ENCODE peak calls at places on chromosomes 13 and 19, in four cellular contexts. C, R, L and B are unnamed samples.

GRCh38 chr19:16520074-16520973 is 21.9 kb downstream of the CHERP start:
- DNase-seq in C (no peak), L (no peak), R (no peak), B (no peak)

GRCh38 chr13:89454736-89455135 is 1783.6 kb downstream of the SLITRK5 start:
- DNase-seq in L (no peak), R (no peak), C (no peak), B (no peak)

GRCh38 chr19:49106648-49107135 is 7.5 kb upstream of the LIN7B start:
- DNase-seq in L (peak), R (peak), C (peak), B (peak)

GRCh38 chr19:4896372-4896771 is 6.3 kb downstream of the ARRDC5 start:
- DNase-seq in C (peak), R (no peak), L (no peak), B (no peak)

GRCh38 chr13:46129124-46129523 is 24.3 kb upstream of the CPB2 start:
- DNase-seq in L (no peak), C (no peak), R (no peak), B (no peak)

GRCh38 chr13:47039106-47039505 is 142.3 kb upstream of the HTR2A start:
- DNase-seq in R (no peak), L (no peak), C (no peak), B (no peak)

GRCh38 chr19:18674616-18675015 is 8.9 kb upstream of the CRTC1 start:
- DNase-seq in L (no peak), C (no peak), R (no peak), B (no peak)

GRCh38 chr19:34500656-34501120 is 19.1 kb downstream of the WTIP start:
- DNase-seq in C (no peak), L (no peak), R (no peak), B (no peak)

GRCh38 chr13:111937763-111938375 is 129.1 kb upstream of the SOX1 start:
- DNase-seq in R (no peak), C (no peak), L (no peak), B (no peak)

GRCh38 chr13:89238496-89238895 is 1567.3 kb downstream of the SLITRK5 start:
- DNase-seq in L (no peak), C (no peak), R (no peak), B (no peak)

DNA sequence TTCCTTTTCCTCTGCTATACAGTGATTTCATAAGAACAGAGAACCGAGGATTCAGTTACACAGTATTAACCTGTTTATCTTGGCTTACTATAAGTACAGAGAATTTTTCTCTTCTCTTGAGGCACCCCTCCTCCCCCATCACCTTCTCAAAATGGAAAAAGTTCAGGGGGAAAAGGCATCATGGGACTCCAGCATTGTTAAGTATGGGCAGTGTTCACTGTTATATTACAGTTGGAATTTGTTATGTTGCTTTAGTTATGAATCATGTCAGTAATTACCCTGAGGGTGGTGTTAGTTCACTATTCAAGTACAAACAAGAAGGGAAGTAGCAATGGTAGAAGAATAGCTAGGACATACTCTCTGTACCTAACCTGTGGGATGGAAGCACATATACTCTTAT is 12.1 kb downstream of the LPAR6 start:
- DNase-seq in C (no peak), L (no peak), R (no peak), B (no peak)
- TF ChIP-seq CTCF in C (no peak), L (no peak), R (no peak), B (no peak)

GRCh38 chr19:6733338-6734095 is 3.9 kb downstream of the GPR108 start:
- DNase-seq in R (no peak), C (no peak), L (peak), B (no peak)
- TF ChIP-seq CTCF in R (peak), C (no peak), L (no peak), B (peak)

DNA sequence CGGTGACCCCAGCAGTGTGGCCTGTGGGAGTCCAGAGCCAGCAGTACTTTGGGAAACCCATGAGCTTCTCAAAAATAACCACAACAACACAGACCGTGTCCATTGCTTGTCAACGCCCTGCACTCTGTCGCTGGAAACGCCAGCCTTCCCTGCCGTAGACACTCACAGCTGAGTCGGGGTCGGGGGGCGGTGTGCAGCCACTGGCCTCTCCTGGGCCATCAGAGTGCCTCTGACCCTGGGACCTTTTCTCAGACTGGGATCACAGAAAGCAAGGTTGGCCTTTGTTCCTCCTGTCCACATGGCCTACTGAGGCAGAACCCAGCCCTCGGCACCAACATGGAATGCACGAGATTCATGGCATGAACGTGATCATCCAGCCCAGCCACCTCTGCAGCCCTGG is 95.7 kb downstream of the TUBA3C start:
- DNase-seq in L (peak), C (no peak), R (no peak), B (no peak)
- TF ChIP-seq CTCF in L (no peak), C (no peak), R (no peak), B (no peak)

GRCh38 chr19:38514812-38515633 is 81.5 kb downstream of the RYR1 start:
- DNase-seq in L (peak), R (peak), C (peak), B (peak)
- TF ChIP-seq CTCF in L (peak), R (peak), C (peak), B (peak)

GRCh38 chr13:99610702-99611289 is 109.5 kb downstream of the TM9SF2 start:
- DNase-seq in L (no peak), C (no peak), R (no peak), B (no peak)
- TF ChIP-seq CTCF in L (no peak), C (no peak), R (peak), B (no peak)

GRCh38 chr13:33485247-33485646 is 199.7 kb upstream of the STARD13 start:
- DNase-seq in R (no peak), L (no peak), C (no peak), B (no peak)

GRCh38 chr13:33489563-33489962 is 204.0 kb upstream of the STARD13 start:
- DNase-seq in C (no peak), L (no peak), R (no peak), B (no peak)

GRCh38 chr13:33490461-33491327 is 205.1 kb upstream of the STARD13 start:
- DNase-seq in L (peak), R (no peak), C (no peak), B (no peak)

GRCh38 chr13:33483471-33483870 is 197.9 kb upstream of the STARD13 start:
- DNase-seq in L (no peak), C (no peak), R (no peak), B (no peak)

GRCh38 chr13:33487575-33488243 is 202.2 kb upstream of the STARD13 start:
- DNase-seq in L (no peak), R (no peak), C (peak), B (no peak)
- TF ChIP-seq CTCF in L (peak), R (no peak), C (no peak), B (no peak)